ENCODE peak calls at places on chromosomes 13 and 19, in six cellular contexts. S is T-cell; X is activated T-helper 17 cell treated with anti-CD3 and anti-CD28 coated beads, Interleukin-2, amount 50 U/mL, for 72 hours; P is activated T-cell treated with anti-CD3 and anti-CD28 coated beads, Interleukin-2, amount 50 U/mL, for 4 hours; C is SK-N-SH treated with all-trans-retinoic acid at 6 μM for 48 hours; W is omental fat pad. G is an unnamed sample.

GRCh38 chr19:7386308-7386707 is 37.6 kb downstream of the ARHGEF18 start:
- ATAC-seq in S (no peak), X (peak; percentile 64), P (no peak), C (no peak), W (no peak), G (peak; percentile 34)

GRCh38 chr13:34020388-34020787 is 202.4 kb downstream of the RFC3 start:
- ATAC-seq in S (no peak), X (no peak), P (no peak), C (no peak), W (no peak), G (peak; percentile 73)

GRCh38 chr13:35978607-35979316 is 152.4 kb downstream of the DCLK1 start:
- ATAC-seq in S (no peak), X (no peak), P (no peak), C (peak; percentile 72), W (peak; percentile 41), G (peak; percentile 72)

GRCh38 chr19:30512748-30513389 is 140.7 kb downstream of the ZNF536 start:
- ATAC-seq in S (no peak), X (no peak), P (no peak), C (no peak), W (no peak), G (no peak)

GRCh38 chr19:12543855-12544254 is 7.4 kb downstream of the ZNF564 start:
- ATAC-seq in S (no peak), X (peak; percentile 71), P (peak; percentile 46), C (no peak), W (no peak), G (peak; percentile 75)

GRCh38 chr13:110236831-110237261 is 70.1 kb downstream of the COL4A1 start:
- ATAC-seq in S (no peak), X (no peak), P (no peak), C (no peak), W (no peak), G (no peak)

GRCh38 chr13:45545686-45546409 is 69.7 kb downstream of the ERICH6B start:
- ATAC-seq in S (no peak), X (no peak), P (no peak), C (no peak), W (no peak), G (no peak)

GRCh38 chr13:52104624-52105023 is 24.2 kb downstream of the NEK5 start:
- ATAC-seq in S (no peak), X (no peak), P (no peak), C (no peak), W (no peak), G (no peak)

GRCh38 chr13:38759390-38759789 is 72.5 kb downstream of the FREM2 start:
- ATAC-seq in S (no peak), X (no peak), P (no peak), C (no peak), W (no peak), G (no peak)

GRCh38 chr13:43985437-43986051 is 105.8 kb downstream of the LACC1 start:
- ATAC-seq in S (no peak), X (no peak), P (no peak), C (no peak), W (no peak), G (no peak)

GRCh38 chr13:86572115-86572514 is 772.9 kb upstream of the SLITRK6 start:
- ATAC-seq in S (no peak), X (no peak), P (no peak), C (peak; percentile 71), W (no peak), G (no peak)